ENCODE peak calls at places on chromosomes 13 and 19, in six cellular contexts. W is activated T-cell treated with anti-CD3 and anti-CD28 coated beads, Interleukin-2, amount 50 U/mL, for 72 hours; R is LoVo; P is posterior cingulate gyrus; J is tibial artery; Q is activated CD4-positive, alpha-beta T cell treated with anti-CD3 and anti-CD28 coated beads for 48 hours. N is an unnamed sample.

GRCh38 chr13:98697833-98698232 is 54.6 kb downstream of the SLC15A1 start:
- DNase-seq in W (no peak), R (no peak), P (no peak), J (no peak), Q (no peak), N (no peak)

GRCh38 chr13:90493667-90494066 is 853.8 kb upstream of the MIR17HG start:
- DNase-seq in W (no peak), R (no peak), P (no peak), J (no peak), Q (no peak), N (no peak)

GRCh38 chr13:110331362-110331761 is 24.3 kb downstream of the COL4A2 start:
- DNase-seq in W (no peak), R (no peak), P (no peak), J (no peak), Q (no peak), N (no peak)

GRCh38 chr13:27634791-27635190 is 13.1 kb downstream of the POLR1D start:
- DNase-seq in W (no peak), R (no peak), P (no peak), J (no peak), Q (no peak), N (no peak)

GRCh38 chr19:13029893-13030292 is 34.6 kb downstream of the NFIX start:
- DNase-seq in W (no peak), R (no peak), P (peak; percentile 77), J (no peak), Q (peak; percentile 36), N (no peak)

GRCh38 chr13:47696677-47697076 is 304.4 kb downstream of the SUCLA2 start:
- DNase-seq in W (no peak), R (no peak), P (no peak), J (no peak), Q (no peak), N (no peak)

GRCh38 chr13:80727321-80727975 is 386.5 kb upstream of the SPRY2 start:
- DNase-seq in W (no peak), R (no peak), P (no peak), J (no peak), Q (no peak), N (no peak)

GRCh38 chr13:48772908-48773307 is 119.2 kb downstream of the CYSLTR2 start:
- DNase-seq in W (no peak), R (no peak), P (no peak), J (no peak), Q (no peak), N (no peak)

GRCh38 chr13:106008540-106008939 is 526.9 kb downstream of the EFNB2 start:
- DNase-seq in W (no peak), R (no peak), P (no peak), J (no peak), Q (no peak), N (no peak)

GRCh38 chr19:34426096-34426661 is 2.0 kb upstream of the UBA2 start:
- DNase-seq in W (no peak), R (no peak), P (no peak), J (no peak), Q (no peak), N (no peak)

GRCh38 chr19:6501740-6502648 is at the start of gene TUBB4A:
- DNase-seq in W (peak; percentile 58), R (no peak), P (peak; percentile 89), J (no peak), Q (peak; percentile 53), N (no peak)

GRCh38 chr19:49443366-49444099 is 2.2 kb upstream of the SLC17A7 start:
- DNase-seq in W (peak; percentile 95), R (peak; percentile 96), P (peak; percentile 96), J (peak; percentile 96), Q (peak; percentile 95), N (peak; percentile 94)

GRCh38 chr13:34762312-34762711 is 179.8 kb upstream of the NBEA start:
- DNase-seq in W (no peak), R (no peak), P (no peak), J (no peak), Q (no peak), N (no peak)

GRCh38 chr19:3275583-3276340 is 51.3 kb downstream of the CELF5 start:
- DNase-seq in W (peak; percentile 91), R (peak; percentile 89), P (peak; percentile 72), J (peak; percentile 26), Q (peak; percentile 96), N (no peak)

GRCh38 chr13:84983321-84983720 is 815.9 kb downstream of the SLITRK6 start:
- DNase-seq in W (no peak), R (no peak), P (no peak), J (no peak), Q (no peak), N (no peak)